ENCODE peak calls at places on chromosomes 1 and 21, in four cellular contexts. Q is stimulated activated CD4-positive, alpha-beta T cell treated with anti-CD3 and anti-CD28 coated beads, Interleukin-2, amount 100 ng/mL, for 4 hours; M is psoas muscle; T is NCI-H748 treated with DMSO at 0.1 percent for 48 hours. J is an unnamed sample.

GRCh38 chr1:15324867-15325335 is 77.9 kb downstream of the FHAD1 start:
- DNase-seq in M (no peak), T (no peak), Q (no peak), J (no peak)

GRCh38 chr1:64038965-64039926 is 164.2 kb upstream of the UBE2U start:
- DNase-seq in T (no peak), Q (no peak), M (peak), J (no peak)

GRCh38 chr1:205515781-205516253 is 11.3 kb downstream of the CDK18 start:
- DNase-seq in Q (no peak), M (no peak), T (no peak), J (no peak)

GRCh38 chr1:101153692-101154091 is 83.1 kb upstream of the S1PR1 start:
- DNase-seq in M (no peak), T (no peak), Q (no peak), J (no peak)

GRCh38 chr1:89998306-89998705 is 3.4 kb downstream of the ZNF326 start:
- DNase-seq in Q (no peak), M (no peak), T (no peak), J (no peak)

GRCh38 chr1:216306830-216307229 is 116.4 kb downstream of the USH2A start:
- DNase-seq in M (no peak), T (no peak), Q (no peak), J (no peak)

GRCh38 chr1:152533327-152533938 is 19.2 kb downstream of the CRCT1 start:
- DNase-seq in Q (no peak), M (no peak), T (no peak), J (no peak)

GRCh38 chr1:99659755-99660210 is 13.9 kb downstream of the PALMD start:
- DNase-seq in M (no peak), Q (no peak), T (no peak), J (no peak)

GRCh38 chr21:46317710-46318463 is 5.8 kb downstream of the C21orf58 start:
- DNase-seq in T (peak), M (no peak), Q (no peak), J (no peak)

GRCh38 chr1:90721210-90722194 is 4.4 kb upstream of the BARHL2 start:
- DNase-seq in T (peak), Q (no peak), M (no peak), J (no peak)

GRCh38 chr21:42317341-42317741 is 2.1 kb upstream of the TFF3 start:
- DNase-seq in T (peak), M (no peak), Q (no peak), J (no peak)

GRCh38 chr1:1757422-1758058 is 20.7 kb downstream of the NADK start:
- DNase-seq in Q (no peak), T (no peak), M (no peak), J (no peak)

GRCh38 chr21:45615145-45615711 is 28.3 kb upstream of the PCBP3 start:
- DNase-seq in Q (peak), T (peak), M (no peak), J (peak)

GRCh38 chr1:150553392-150554085 is 4.3 kb downstream of the ADAMTSL4 start:
- DNase-seq in M (no peak), Q (no peak), T (no peak), J (no peak)

GRCh38 chr1:224067621-224068457 is 46.1 kb upstream of the FBXO28 start:
- DNase-seq in Q (no peak), M (no peak), T (no peak), J (no peak)

GRCh38 chr1:235834620-235835019 is 32.1 kb downstream of the LYST start:
- DNase-seq in Q (no peak), M (no peak), T (no peak), J (no peak)

GRCh38 chr21:44013380-44014088 is 1.4 kb downstream of the TRAPPC10 start:
- DNase-seq in M (no peak), Q (no peak), T (no peak), J (peak)

GRCh38 chr1:106787511-106787910 is 269.0 kb upstream of the PRMT6 start:
- DNase-seq in T (no peak), Q (no peak), M (no peak), J (no peak)

GRCh38 chr1:71081697-71082080 is 854 bp upstream of the ZRANB2 start:
- DNase-seq in Q (no peak), M (no peak), T (no peak), J (no peak)

GRCh38 chr1:172662464-172663109 is 3.7 kb downstream of the FASLG start:
- DNase-seq in M (peak), T (no peak), Q (peak), J (peak)

GRCh38 chr1:34929497-34929852 is at the start of gene DLGAP3:
- DNase-seq in M (no peak), T (peak), Q (no peak), J (no peak)

GRCh38 chr21:46188226-46189212 is 4.3 kb upstream of the SPATC1L start:
- DNase-seq in M (peak), T (no peak), Q (no peak), J (no peak)

GRCh38 chr1:206584265-206584648 is 28.0 kb downstream of the EIF2D start:
- DNase-seq in M (no peak), Q (no peak), T (no peak), J (no peak)

GRCh38 chr1:96721053-96721381 is 567 bp upstream of the PTBP2 start:
- DNase-seq in T (no peak), Q (no peak), M (no peak), J (no peak)

GRCh38 chr1:20665736-20666135 is 4.6 kb upstream of the DDOST start:
- DNase-seq in T (no peak), Q (no peak), M (no peak), J (no peak)

GRCh38 chr1:184158911-184159701 is 107.6 kb downstream of the TSEN15 start:
- DNase-seq in Q (no peak), T (no peak), M (no peak), J (no peak)

GRCh38 chr1:147494998-147495580 is 46.2 kb upstream of the BCL9 start:
- DNase-seq in M (peak), Q (peak), T (peak), J (peak)

GRCh38 chr1:223129229-223129851 is 13.7 kb downstream of the TLR5 start:
- DNase-seq in M (peak), Q (peak), T (no peak), J (peak)

GRCh38 chr1:107954719-107955415 is 10.1 kb downstream of the VAV3 start:
- DNase-seq in T (no peak), M (no peak), Q (no peak), J (no peak)

GRCh38 chr1:117120774-117121588 is 568 bp downstream of the TRIM45 start:
- DNase-seq in T (no peak), Q (peak), M (no peak), J (no peak)

GRCh38 chr1:175802407-175803123 is 59.2 kb upstream of the TNR start:
- DNase-seq in T (no peak), M (no peak), Q (no peak), J (no peak)

GRCh38 chr21:24955275-24955961 is 651.9 kb downstream of the MRPL39 start:
- DNase-seq in Q (no peak), T (no peak), M (no peak), J (no peak)

GRCh38 chr1:148263128-148263905 is 111.2 kb upstream of the NBPF11 start:
- DNase-seq in Q (peak), T (peak), M (peak), J (peak)

GRCh38 chr1:203914292-203914691 is 52.9 kb downstream of the SNRPE start:
- DNase-seq in M (no peak), Q (no peak), T (no peak), J (no peak)

GRCh38 chr1:116754203-116754977 is at the start of gene CD2:
- DNase-seq in M (no peak), T (no peak), Q (peak), J (peak)

J was measured in T-cell.